ENCODE peak calls at places on chromosomes 5 and 9, in eight cellular contexts. U is activated CD8-positive, alpha-beta memory T cell treated with anti-CD3 and anti-CD28 coated beads for 48 hours; I is choroid plexus epithelial cell; Z is activated naive CD4-positive, alpha-beta T cell; K is Calu3; H is HEK293T; P is iris pigment epithelial cell; A is amygdala. Y is an unnamed sample.
A peak's percentile ranks its signal among the peaks of the same experiment; 100 is the strongest.

GRCh38 chr5:83576341-83576740 is 104.8 kb downstream of the VCAN start:
- DNase-seq in K (no peak), U (no peak), I (peak; percentile 60), P (peak; percentile 77), H (no peak), A (no peak), Z (no peak), Y (no peak)

GRCh38 chr9:109717342-109717741 is 62.7 kb upstream of the PALM2AKAP2 start:
- DNase-seq in I (peak; percentile 32), A (no peak), H (no peak), K (no peak), Z (no peak), U (no peak), P (peak; percentile 29), Y (no peak)

GRCh38 chr5:54825005-54825404 is 160.4 kb downstream of the ESM1 start:
- DNase-seq in K (no peak), I (peak; percentile 69), U (no peak), P (peak; percentile 81), Z (no peak), A (no peak), H (no peak), Y (no peak)

GRCh38 chr9:2132484-2133082 is 117.4 kb downstream of the SMARCA2 start:
- DNase-seq in H (peak; percentile 7), A (no peak), P (peak; percentile 45), I (peak; percentile 72), U (no peak), Z (no peak), K (no peak), Y (no peak)

GRCh38 chr5:135319928-135320606 is 79.0 kb downstream of the MACROH2A1 start:
- DNase-seq in H (no peak), Z (no peak), A (no peak), U (no peak), I (no peak), K (no peak), P (no peak), Y (no peak)

GRCh38 chr5:67636850-67637524 is 440.4 kb upstream of the CD180 start:
- DNase-seq in A (no peak), P (no peak), I (no peak), K (no peak), Z (no peak), H (no peak), U (no peak), Y (no peak)

GRCh38 chr5:81397169-81397568 is 3.2 kb upstream of the ACOT12 start:
- DNase-seq in A (no peak), K (no peak), H (no peak), P (peak; percentile 24), Z (no peak), I (peak; percentile 56), U (no peak), Y (no peak)

GRCh38 chr5:151224372-151224771 is 480 bp upstream of the CCDC69 start:
- DNase-seq in P (no peak), Z (no peak), I (no peak), A (no peak), K (no peak), H (no peak), U (no peak), Y (no peak)

GRCh38 chr5:122924203-122924602 is 78.8 kb downstream of the SNX24 start:
- DNase-seq in P (peak; percentile 48), K (no peak), H (peak; percentile 41), U (no peak), A (no peak), Z (no peak), I (no peak), Y (no peak)

GRCh38 chr9:113609562-113610318 is 146.2 kb downstream of the RGS3 start:
- DNase-seq in K (peak; percentile 69), Z (no peak), I (peak; percentile 65), P (no peak), A (no peak), U (no peak), H (no peak), Y (no peak)

GRCh38 chr9:127654619-127655018 is 42.5 kb downstream of the STXBP1 start:
- DNase-seq in U (no peak), I (peak; percentile 37), A (no peak), P (no peak), H (no peak), Z (no peak), K (no peak), Y (no peak)